ENCODE peak calls at places on chromosomes 1 and 21, in ten cellular contexts. One of them, this sample, is unnamed.

GRCh38 chr1:150560576-150560975 is 11.4 kb downstream of the ADAMTSL4 start:
- DNase-seq in fibroblast of lung: no peak
- DNase-seq in right lobe of liver: no peak
- DNase-seq in GM06990: no peak
- DNase-seq in astrocyte: no peak
- DNase-seq in esophagus squamous epithelium: no peak
- DNase-seq in brain microvascular endothelial cell: no peak
- DNase-seq in naive thymus-derived CD4-positive, alpha-beta T cell: no peak
- DNase-seq in psoas muscle: no peak
- DNase-seq in Peyer's patch: no peak
- DNase-seq in this sample: no peak

GRCh38 chr1:158150512-158150911 is 30.2 kb upstream of the CD1D start:
- DNase-seq in brain microvascular endothelial cell: no peak
- DNase-seq in psoas muscle: no peak
- DNase-seq in right lobe of liver: no peak
- DNase-seq in esophagus squamous epithelium: no peak
- DNase-seq in naive thymus-derived CD4-positive, alpha-beta T cell: no peak
- DNase-seq in fibroblast of lung: no peak
- DNase-seq in astrocyte: no peak
- DNase-seq in GM06990: no peak
- DNase-seq in Peyer's patch: no peak
- DNase-seq in this sample: no peak

GRCh38 chr1:206923961-206924548 is 2.3 kb upstream of the FCMR start:
- DNase-seq in naive thymus-derived CD4-positive, alpha-beta T cell: no peak
- DNase-seq in right lobe of liver: no peak
- DNase-seq in astrocyte: no peak
- DNase-seq in brain microvascular endothelial cell: no peak
- DNase-seq in esophagus squamous epithelium: no peak
- DNase-seq in fibroblast of lung: no peak
- DNase-seq in GM06990: no peak
- DNase-seq in Peyer's patch: no peak
- DNase-seq in psoas muscle: no peak
- DNase-seq in this sample: no peak

GRCh38 chr21:36926989-36927695 is 39.3 kb downstream of the HLCS start:
- DNase-seq in Peyer's patch: no peak
- DNase-seq in right lobe of liver: no peak
- DNase-seq in esophagus squamous epithelium: no peak
- DNase-seq in astrocyte: no peak
- DNase-seq in psoas muscle: no peak
- DNase-seq in GM06990: no peak
- DNase-seq in fibroblast of lung: peak
- DNase-seq in naive thymus-derived CD4-positive, alpha-beta T cell: no peak
- DNase-seq in brain microvascular endothelial cell: no peak
- DNase-seq in this sample: no peak

GRCh38 chr1:37602750-37603694 is 7.3 kb upstream of the GNL2 start:
- DNase-seq in psoas muscle: no peak
- DNase-seq in GM06990: no peak
- DNase-seq in right lobe of liver: no peak
- DNase-seq in fibroblast of lung: peak
- DNase-seq in Peyer's patch: no peak
- DNase-seq in brain microvascular endothelial cell: peak
- DNase-seq in esophagus squamous epithelium: no peak
- DNase-seq in astrocyte: no peak
- DNase-seq in naive thymus-derived CD4-positive, alpha-beta T cell: peak
- DNase-seq in this sample: no peak

GRCh38 chr1:200862713-200863415 is 9.9 kb upstream of the GPR25 start:
- DNase-seq in astrocyte: no peak
- DNase-seq in right lobe of liver: no peak
- DNase-seq in brain microvascular endothelial cell: no peak
- DNase-seq in fibroblast of lung: no peak
- DNase-seq in esophagus squamous epithelium: no peak
- DNase-seq in GM06990: peak
- DNase-seq in naive thymus-derived CD4-positive, alpha-beta T cell: no peak
- DNase-seq in Peyer's patch: no peak
- DNase-seq in psoas muscle: no peak
- DNase-seq in this sample: no peak

GRCh38 chr1:37846634-37847339 is 12.6 kb downstream of the MTF1 start:
- DNase-seq in brain microvascular endothelial cell: no peak
- DNase-seq in astrocyte: no peak
- DNase-seq in fibroblast of lung: no peak
- DNase-seq in esophagus squamous epithelium: no peak
- DNase-seq in psoas muscle: no peak
- DNase-seq in Peyer's patch: no peak
- DNase-seq in naive thymus-derived CD4-positive, alpha-beta T cell: no peak
- DNase-seq in GM06990: no peak
- DNase-seq in right lobe of liver: no peak
- DNase-seq in this sample: no peak

GRCh38 chr21:16569679-16570078 is 839.9 kb downstream of the USP25 start:
- DNase-seq in naive thymus-derived CD4-positive, alpha-beta T cell: no peak
- DNase-seq in brain microvascular endothelial cell: peak
- DNase-seq in fibroblast of lung: no peak
- DNase-seq in astrocyte: peak
- DNase-seq in psoas muscle: no peak
- DNase-seq in right lobe of liver: no peak
- DNase-seq in Peyer's patch: no peak
- DNase-seq in esophagus squamous epithelium: no peak
- DNase-seq in GM06990: no peak
- DNase-seq in this sample: no peak

DNA sequence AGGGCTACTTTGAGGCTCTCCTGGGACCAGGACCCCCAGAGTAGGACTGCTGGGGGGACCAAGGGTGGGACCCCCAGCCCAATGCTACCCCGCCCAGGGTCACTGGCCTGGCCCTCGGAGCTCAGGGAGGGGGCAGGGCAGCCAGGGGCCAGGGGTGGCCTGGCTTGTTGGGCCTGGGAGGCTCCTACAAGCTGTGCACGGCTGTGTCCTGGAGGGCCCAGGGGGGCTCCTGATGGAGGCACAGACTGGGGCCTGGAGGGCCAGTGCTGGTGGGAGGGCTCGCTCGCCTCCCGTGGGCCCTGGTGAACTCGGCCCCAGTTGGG is 2.2 kb downstream of the HES4 start:
- DNase-seq in right lobe of liver: no peak
- DNase-seq in GM06990: no peak
- DNase-seq in naive thymus-derived CD4-positive, alpha-beta T cell: no peak
- DNase-seq in Peyer's patch: no peak
- DNase-seq in psoas muscle: peak
- DNase-seq in brain microvascular endothelial cell: no peak
- DNase-seq in astrocyte: no peak
- DNase-seq in esophagus squamous epithelium: no peak
- DNase-seq in fibroblast of lung: no peak
- DNase-seq in this sample: no peak
- H3K4me3 ChIP-seq in right lobe of liver: no peak
- H3K4me3 ChIP-seq in GM06990: no peak
- H3K4me3 ChIP-seq in naive thymus-derived CD4-positive, alpha-beta T cell: no peak
- H3K4me3 ChIP-seq in Peyer's patch: no peak
- H3K4me3 ChIP-seq in psoas muscle: no peak
- H3K4me3 ChIP-seq in brain microvascular endothelial cell: no peak
- H3K4me3 ChIP-seq in astrocyte: no peak
- H3K4me3 ChIP-seq in esophagus squamous epithelium: no peak
- H3K4me3 ChIP-seq in fibroblast of lung: no peak
- H3K4me3 ChIP-seq in this sample: no peak

GRCh38 chr1:43651188-43651587 is 1.2 kb downstream of the KDM4A start:
- DNase-seq in GM06990: no peak
- DNase-seq in fibroblast of lung: no peak
- DNase-seq in Peyer's patch: no peak
- DNase-seq in astrocyte: no peak
- DNase-seq in right lobe of liver: no peak
- DNase-seq in brain microvascular endothelial cell: no peak
- DNase-seq in esophagus squamous epithelium: no peak
- DNase-seq in naive thymus-derived CD4-positive, alpha-beta T cell: no peak
- DNase-seq in psoas muscle: no peak
- DNase-seq in this sample: no peak

GRCh38 chr1:43653893-43654292 is 3.9 kb downstream of the KDM4A start:
- DNase-seq in esophagus squamous epithelium: no peak
- DNase-seq in brain microvascular endothelial cell: peak
- DNase-seq in fibroblast of lung: no peak
- DNase-seq in psoas muscle: no peak
- DNase-seq in naive thymus-derived CD4-positive, alpha-beta T cell: no peak
- DNase-seq in right lobe of liver: no peak
- DNase-seq in Peyer's patch: no peak
- DNase-seq in astrocyte: no peak
- DNase-seq in GM06990: peak
- DNase-seq in this sample: no peak

GRCh38 chr1:43653339-43653738 is 3.4 kb downstream of the KDM4A start:
- DNase-seq in GM06990: no peak
- DNase-seq in esophagus squamous epithelium: no peak
- DNase-seq in astrocyte: peak
- DNase-seq in psoas muscle: no peak
- DNase-seq in right lobe of liver: no peak
- DNase-seq in brain microvascular endothelial cell: peak
- DNase-seq in fibroblast of lung: peak
- DNase-seq in Peyer's patch: no peak
- DNase-seq in naive thymus-derived CD4-positive, alpha-beta T cell: no peak
- DNase-seq in this sample: no peak

GRCh38 chr1:43650306-43650941 is 475 bp downstream of the KDM4A start:
- DNase-seq in Peyer's patch: peak
- DNase-seq in esophagus squamous epithelium: peak
- DNase-seq in right lobe of liver: peak
- DNase-seq in psoas muscle: peak
- DNase-seq in fibroblast of lung: peak
- DNase-seq in brain microvascular endothelial cell: peak
- DNase-seq in naive thymus-derived CD4-positive, alpha-beta T cell: peak
- DNase-seq in GM06990: peak
- DNase-seq in astrocyte: peak
- DNase-seq in this sample: peak

GRCh38 chr1:43651922-43652321 is 2.0 kb downstream of the KDM4A start:
- DNase-seq in psoas muscle: no peak
- DNase-seq in fibroblast of lung: no peak
- DNase-seq in astrocyte: no peak
- DNase-seq in right lobe of liver: no peak
- DNase-seq in Peyer's patch: no peak
- DNase-seq in esophagus squamous epithelium: no peak
- DNase-seq in naive thymus-derived CD4-positive, alpha-beta T cell: no peak
- DNase-seq in GM06990: no peak
- DNase-seq in brain microvascular endothelial cell: no peak
- DNase-seq in this sample: no peak
- H3K4me3 ChIP-seq in psoas muscle: peak
- H3K4me3 ChIP-seq in fibroblast of lung: peak
- H3K4me3 ChIP-seq in astrocyte: peak
- H3K4me3 ChIP-seq in right lobe of liver: no peak
- H3K4me3 ChIP-seq in Peyer's patch: no peak
- H3K4me3 ChIP-seq in esophagus squamous epithelium: no peak
- H3K4me3 ChIP-seq in naive thymus-derived CD4-positive, alpha-beta T cell: no peak
- H3K4me3 ChIP-seq in GM06990: peak
- H3K4me3 ChIP-seq in brain microvascular endothelial cell: no peak
- H3K4me3 ChIP-seq in this sample: peak

GRCh38 chr1:67683736-67684525 is 1.1 kb upstream of the GADD45A start:
- DNase-seq in right lobe of liver: no peak
- DNase-seq in Peyer's patch: no peak
- DNase-seq in psoas muscle: no peak
- DNase-seq in fibroblast of lung: peak
- DNase-seq in brain microvascular endothelial cell: peak
- DNase-seq in GM06990: no peak
- DNase-seq in esophagus squamous epithelium: no peak
- DNase-seq in naive thymus-derived CD4-positive, alpha-beta T cell: peak
- DNase-seq in astrocyte: peak
- DNase-seq in this sample: no peak

GRCh38 chr1:67684526-67685066 is 405 bp upstream of the GADD45A start:
- DNase-seq in Peyer's patch: no peak
- DNase-seq in brain microvascular endothelial cell: no peak
- DNase-seq in GM06990: no peak
- DNase-seq in esophagus squamous epithelium: no peak
- DNase-seq in psoas muscle: no peak
- DNase-seq in fibroblast of lung: no peak
- DNase-seq in right lobe of liver: no peak
- DNase-seq in naive thymus-derived CD4-positive, alpha-beta T cell: no peak
- DNase-seq in astrocyte: no peak
- DNase-seq in this sample: no peak

GRCh38 chr1:67683306-67683705 is 1.7 kb upstream of the GADD45A start:
- DNase-seq in right lobe of liver: no peak
- DNase-seq in brain microvascular endothelial cell: peak
- DNase-seq in naive thymus-derived CD4-positive, alpha-beta T cell: no peak
- DNase-seq in GM06990: no peak
- DNase-seq in psoas muscle: no peak
- DNase-seq in astrocyte: peak
- DNase-seq in esophagus squamous epithelium: no peak
- DNase-seq in Peyer's patch: no peak
- DNase-seq in fibroblast of lung: peak
- DNase-seq in this sample: peak

GRCh38 chr1:67680486-67680885 is 4.5 kb upstream of the GADD45A start:
- DNase-seq in naive thymus-derived CD4-positive, alpha-beta T cell: no peak
- DNase-seq in Peyer's patch: no peak
- DNase-seq in right lobe of liver: no peak
- DNase-seq in brain microvascular endothelial cell: no peak
- DNase-seq in fibroblast of lung: no peak
- DNase-seq in psoas muscle: no peak
- DNase-seq in esophagus squamous epithelium: no peak
- DNase-seq in GM06990: no peak
- DNase-seq in astrocyte: no peak
- DNase-seq in this sample: no peak

DNA sequence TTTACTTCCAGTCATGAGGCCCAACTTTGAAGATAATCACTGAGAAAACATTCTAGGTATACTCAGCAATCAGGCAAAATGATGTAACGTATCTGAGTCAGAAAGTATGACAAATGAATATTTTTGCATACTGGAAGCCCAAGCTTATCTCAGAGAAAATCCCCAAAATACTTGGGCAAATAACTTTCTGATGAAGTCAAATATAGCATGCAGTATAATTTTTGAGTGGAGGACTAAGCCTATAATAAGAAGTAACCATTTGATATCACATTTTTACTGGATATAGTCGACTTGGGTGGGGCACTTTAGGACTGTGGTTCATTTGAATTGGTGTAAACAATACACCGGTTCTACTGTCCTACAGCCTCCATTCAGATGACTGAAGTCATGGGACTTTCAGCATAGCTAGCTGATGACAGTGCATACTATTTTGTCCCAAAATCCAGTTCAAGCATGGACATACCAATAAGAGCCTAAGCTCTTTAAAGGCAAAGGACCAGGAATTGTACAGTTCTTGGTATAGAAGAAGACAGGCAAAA is 2.3 kb upstream of the GADD45A start:
- DNase-seq in esophagus squamous epithelium: no peak
- DNase-seq in Peyer's patch: no peak
- DNase-seq in right lobe of liver: no peak
- DNase-seq in brain microvascular endothelial cell: peak
- DNase-seq in psoas muscle: no peak
- DNase-seq in naive thymus-derived CD4-positive, alpha-beta T cell: no peak
- DNase-seq in astrocyte: peak
- DNase-seq in fibroblast of lung: peak
- DNase-seq in GM06990: no peak
- DNase-seq in this sample: no peak
- H3K4me3 ChIP-seq in esophagus squamous epithelium: no peak
- H3K4me3 ChIP-seq in Peyer's patch: no peak
- H3K4me3 ChIP-seq in right lobe of liver: no peak
- H3K4me3 ChIP-seq in brain microvascular endothelial cell: no peak
- H3K4me3 ChIP-seq in psoas muscle: no peak
- H3K4me3 ChIP-seq in naive thymus-derived CD4-positive, alpha-beta T cell: no peak
- H3K4me3 ChIP-seq in astrocyte: peak
- H3K4me3 ChIP-seq in fibroblast of lung: no peak
- H3K4me3 ChIP-seq in GM06990: no peak
- H3K4me3 ChIP-seq in this sample: no peak

GRCh38 chr1:107966550-107966949 is 1.6 kb upstream of the VAV3 start:
- DNase-seq in GM06990: no peak
- DNase-seq in psoas muscle: no peak
- DNase-seq in naive thymus-derived CD4-positive, alpha-beta T cell: no peak
- DNase-seq in Peyer's patch: no peak
- DNase-seq in right lobe of liver: no peak
- DNase-seq in astrocyte: no peak
- DNase-seq in brain microvascular endothelial cell: no peak
- DNase-seq in fibroblast of lung: no peak
- DNase-seq in esophagus squamous epithelium: no peak
- DNase-seq in this sample: no peak

GRCh38 chr1:107965112-107965991 is at the start of gene VAV3:
- DNase-seq in brain microvascular endothelial cell: peak
- DNase-seq in naive thymus-derived CD4-positive, alpha-beta T cell: peak
- DNase-seq in astrocyte: peak
- DNase-seq in psoas muscle: peak
- DNase-seq in right lobe of liver: peak
- DNase-seq in esophagus squamous epithelium: no peak
- DNase-seq in GM06990: peak
- DNase-seq in fibroblast of lung: peak
- DNase-seq in Peyer's patch: peak
- DNase-seq in this sample: no peak

GRCh38 chr1:107964397-107965111 is 426 bp downstream of the VAV3 start:
- DNase-seq in psoas muscle: peak
- DNase-seq in right lobe of liver: peak
- DNase-seq in brain microvascular endothelial cell: no peak
- DNase-seq in Peyer's patch: peak
- DNase-seq in naive thymus-derived CD4-positive, alpha-beta T cell: peak
- DNase-seq in fibroblast of lung: peak
- DNase-seq in astrocyte: peak
- DNase-seq in GM06990: peak
- DNase-seq in esophagus squamous epithelium: no peak
- DNase-seq in this sample: no peak

GRCh38 chr1:107963601-107964396 is 1.2 kb downstream of the VAV3 start:
- DNase-seq in esophagus squamous epithelium: no peak
- DNase-seq in astrocyte: no peak
- DNase-seq in GM06990: peak
- DNase-seq in fibroblast of lung: peak
- DNase-seq in brain microvascular endothelial cell: peak
- DNase-seq in Peyer's patch: peak
- DNase-seq in right lobe of liver: peak
- DNase-seq in naive thymus-derived CD4-positive, alpha-beta T cell: peak
- DNase-seq in psoas muscle: peak
- DNase-seq in this sample: no peak

GRCh38 chr1:107963009-107963408 is 2.0 kb downstream of the VAV3 start:
- DNase-seq in brain microvascular endothelial cell: no peak
- DNase-seq in esophagus squamous epithelium: no peak
- DNase-seq in astrocyte: no peak
- DNase-seq in psoas muscle: no peak
- DNase-seq in naive thymus-derived CD4-positive, alpha-beta T cell: no peak
- DNase-seq in right lobe of liver: no peak
- DNase-seq in GM06990: no peak
- DNase-seq in Peyer's patch: no peak
- DNase-seq in fibroblast of lung: no peak
- DNase-seq in this sample: no peak
- H3K4me3 ChIP-seq in brain microvascular endothelial cell: no peak
- H3K4me3 ChIP-seq in esophagus squamous epithelium: no peak
- H3K4me3 ChIP-seq in astrocyte: no peak
- H3K4me3 ChIP-seq in psoas muscle: peak
- H3K4me3 ChIP-seq in naive thymus-derived CD4-positive, alpha-beta T cell: peak
- H3K4me3 ChIP-seq in right lobe of liver: no peak
- H3K4me3 ChIP-seq in GM06990: peak
- H3K4me3 ChIP-seq in Peyer's patch: peak
- H3K4me3 ChIP-seq in fibroblast of lung: no peak
- H3K4me3 ChIP-seq in this sample: no peak

This sample was measured in skeletal muscle cell.